ENCODE peak calls at places on chromosomes 5 and 9, in five cellular contexts. B is thoracic aorta, F is H7, U is neuronal stem cell, C is colonic mucosa. W is an unnamed sample. For H3K36me3, the result is how much of the 10 kb centered on the place peaks cover.

GRCh38 chr5:113508756-113509155 is 4.7 kb upstream of the YTHDC2 start:
- DNase-seq in B (no peak), F (no peak), U (no peak), C (no peak), W (no peak)

GRCh38 chr5:31283326-31283725 is 89.8 kb downstream of the CDH6 start:
- DNase-seq in B (no peak), F (no peak), U (no peak), C (no peak), W (no peak)

GRCh38 chr5:61330879-61331406 is 1.1 kb upstream of the ZSWIM6 start:
- DNase-seq in B (no peak), F (peak), U (peak), C (peak), W (peak)

GRCh38 chr5:40046792-40047191 is 622.0 kb upstream of the DAB2 start:
- DNase-seq in B (no peak), F (no peak), U (no peak), C (no peak), W (no peak)

GRCh38 chr5:35285011-35285410 is 54.7 kb upstream of the PRLR start:
- DNase-seq in B (no peak), F (no peak), U (no peak), C (no peak), W (no peak)

GRCh38 chr5:143349127-143349526 is 54.4 kb downstream of the NR3C1 start:
- DNase-seq in B (no peak), F (no peak), U (no peak), C (no peak), W (no peak)

GRCh38 chr9:107474124-107474523 is 15.4 kb downstream of the KLF4 start:
- DNase-seq in B (no peak), F (no peak), U (no peak), C (no peak), W (no peak)

GRCh38 chr9:82613516-82613915 is 449.4 kb downstream of the RASEF start:
- DNase-seq in B (no peak), F (no peak), U (no peak), C (no peak), W (no peak)

GRCh38 chr5:6435356-6435755 is 13.3 kb upstream of the UBE2QL1 start:
- DNase-seq in B (no peak), F (peak), U (no peak), C (no peak), W (no peak)

GRCh38 chr5:175460560-175460959 is 16.6 kb upstream of the DRD1 start:
- DNase-seq in B (no peak), F (no peak), U (no peak), C (no peak), W (no peak)

GRCh38 chr5:137191179-137191578 is 307.9 kb downstream of the SPOCK1 start:
- DNase-seq in B (no peak), F (no peak), U (no peak), C (no peak), W (no peak)

GRCh38 chr9:93630806-93631411 is 54.5 kb downstream of the PHF2 start:
- DNase-seq in B (no peak), F (no peak), U (no peak), C (peak), W (peak)

GRCh38 chr5:152462021-152462721 is 57.1 kb upstream of the NMUR2 start:
- DNase-seq in B (no peak), F (no peak), U (no peak), C (no peak), W (no peak)

GRCh38 chr5:130978475-130978874 is 186.6 kb downstream of the HINT1 start:
- DNase-seq in B (no peak), F (no peak), U (no peak), C (no peak), W (no peak)

GRCh38 chr5:125093776-125094175 is 347.3 kb upstream of the ZNF608 start:
- DNase-seq in B (no peak), F (no peak), U (no peak), C (no peak), W (no peak)

GRCh38 chr5:167652690-167653089 is 638.8 kb upstream of the WWC1 start:
- DNase-seq in B (no peak), F (no peak), U (no peak), C (no peak), W (no peak)

GRCh38 chr9:84139296-84140100 is 158.9 kb downstream of the RMI1 start:
- DNase-seq in B (no peak), F (no peak), U (no peak), C (peak), W (peak)

GRCh38 chr5:176719113-176719814 is 72.0 kb downstream of the TSPAN17 start:
- DNase-seq in B (no peak), F (no peak), U (no peak), C (no peak), W (no peak)

GRCh38 chr5:9686211-9686610 is 56.1 kb upstream of the TAS2R1 start:
- DNase-seq in B (no peak), F (no peak), U (no peak), C (no peak), W (no peak)

GRCh38 chr5:142063878-142064331 is 44.7 kb upstream of the NDFIP1 start:
- DNase-seq in B (peak), F (peak), U (peak), C (peak), W (no peak)

GRCh38 chr9:135602789-135603481 is 36.4 kb downstream of the GLT6D1 start:
- DNase-seq in B (no peak), F (peak), U (peak), C (peak), W (peak)

GRCh38 chr5:56607551-56607950 is 207.8 kb upstream of the MAP3K1 start:
- DNase-seq in B (no peak), F (no peak), U (no peak), C (no peak), W (no peak)

GRCh38 chr9:129885018-129885669 is 49.9 kb downstream of the USP20 start:
- DNase-seq in B (no peak), F (peak), U (no peak), C (peak), W (peak)

GRCh38 chr5:181281077-181281983 is 20.4 kb upstream of the TRIM52 start:
- DNase-seq in B (no peak), F (peak), U (peak), C (no peak), W (no peak)

GRCh38 chr5:10736808-10737207 is 24.2 kb downstream of the DAP start:
- DNase-seq in B (no peak), F (no peak), U (no peak), C (no peak), W (no peak)

GRCh38 chr9:35367451-35367850 is 122.5 kb upstream of the RUSC2 start:
- DNase-seq in B (peak), F (no peak), U (no peak), C (no peak), W (no peak)

GRCh38 chr5:79567926-79568549 is 44.2 kb upstream of the TENT2 start:
- DNase-seq in B (no peak), F (no peak), U (no peak), C (no peak), W (no peak)

GRCh38 chr9:78054180-78054579 is 22.6 kb upstream of the GNAQ start:
- DNase-seq in B (no peak), F (no peak), U (no peak), C (no peak), W (no peak)

GRCh38 chr9:81190659-81191058 is 498.7 kb downstream of the TLE1 start:
- DNase-seq in B (no peak), F (no peak), U (no peak), C (no peak), W (no peak)

GRCh38 chr5:143920772-143921171 is 108.8 kb downstream of the HMHB1 start:
- DNase-seq in B (no peak), F (no peak), U (no peak), C (no peak), W (no peak)

GRCh38 chr5:128349044-128349629 is 188.9 kb downstream of the FBN2 start:
- DNase-seq in B (no peak), F (no peak), U (no peak), C (peak), W (no peak)

GRCh38 chr5:35003018-35003957 is 44.5 kb downstream of the AGXT2 start:
- DNase-seq in B (no peak), F (peak), U (peak), C (peak), W (peak)

GRCh38 chr5:159156839-159157238 is 52.5 kb downstream of the RNF145 start:
- DNase-seq in B (no peak), F (peak), U (peak), C (peak), W (peak)

GRCh38 chr5:84825616-84826015 is 440.9 kb upstream of the EDIL3 start:
- DNase-seq in B (no peak), F (no peak), U (no peak), C (no peak), W (no peak)
- H3K36me3 ChIP-seq in B (under half), F (under half), U (under half), C (under half), W (under half)

GRCh38 chr5:1270426-1270825 is 24.4 kb downstream of the TERT start:
- DNase-seq in B (no peak), F (no peak), U (no peak), C (no peak), W (no peak)
- H3K36me3 ChIP-seq in B (under half), F (under half), U (under half), C (under half), W (under half)

GRCh38 chr5:134568339-134568700 is 42.9 kb downstream of the JADE2 start:
- DNase-seq in B (no peak), F (no peak), U (no peak), C (no peak), W (no peak)

GRCh38 chr5:134566181-134566740 is 40.8 kb downstream of the JADE2 start:
- DNase-seq in B (no peak), F (no peak), U (no peak), C (no peak), W (no peak)

GRCh38 chr5:134568761-134569725 is 43.6 kb downstream of the JADE2 start:
- DNase-seq in B (no peak), F (no peak), U (no peak), C (peak), W (peak)

GRCh38 chr5:134566741-134567221 is 41.3 kb downstream of the JADE2 start:
- DNase-seq in B (no peak), F (no peak), U (no peak), C (no peak), W (no peak)

DNA sequence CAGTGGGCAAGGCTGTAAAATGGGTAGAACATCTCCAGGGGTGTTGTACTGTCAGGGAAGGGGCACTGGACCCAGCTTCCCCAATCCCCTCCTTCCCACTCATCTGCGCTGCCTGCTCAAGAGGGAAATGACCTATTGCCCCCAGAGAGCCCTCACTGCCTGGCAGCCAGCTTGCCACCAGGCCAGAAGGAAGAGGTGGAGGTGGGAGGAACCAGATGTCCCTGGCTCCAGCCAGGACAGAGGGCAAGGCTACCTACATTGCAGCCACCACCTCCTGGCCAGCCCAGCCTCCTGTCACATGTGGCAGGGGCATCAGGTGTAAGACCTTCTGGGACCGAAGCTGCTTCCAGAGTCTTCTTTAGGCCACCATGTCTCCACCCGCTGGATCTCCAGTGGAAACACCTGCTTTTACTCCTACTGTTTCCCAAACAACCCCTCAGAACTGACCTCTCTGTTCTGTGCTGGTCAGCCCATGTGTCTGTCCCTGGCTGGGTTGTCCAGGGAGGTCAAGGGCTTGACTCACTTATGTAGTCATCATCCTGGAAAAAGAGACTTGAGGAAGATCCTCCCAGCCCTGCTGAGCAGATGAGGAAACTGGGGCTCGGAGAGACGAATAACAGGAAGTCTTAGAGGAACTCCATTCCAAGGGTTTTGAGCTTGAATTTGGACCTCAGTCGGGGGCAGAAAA is 42.3 kb downstream of the JADE2 start:
- DNase-seq in B (no peak), F (no peak), U (no peak), C (no peak), W (no peak)
- H3K36me3 ChIP-seq in B (half or more), F (half or more), U (under half), C (under half), W (under half)

GRCh38 chr5:96771395-96771794 is 36.4 kb downstream of the ERAP1 start:
- DNase-seq in B (no peak), F (no peak), U (no peak), C (no peak), W (no peak)

GRCh38 chr5:96775689-96776088 is 32.1 kb downstream of the ERAP1 start:
- DNase-seq in B (no peak), F (no peak), U (no peak), C (no peak), W (no peak)

GRCh38 chr5:96775050-96775449 is 32.7 kb downstream of the ERAP1 start:
- DNase-seq in B (no peak), F (no peak), U (no peak), C (no peak), W (no peak)

GRCh38 chr5:96768708-96769251 is 39.0 kb downstream of the ERAP1 start:
- DNase-seq in B (no peak), F (no peak), U (no peak), C (no peak), W (no peak)

GRCh38 chr5:96772542-96772941 is 35.2 kb downstream of the ERAP1 start:
- DNase-seq in B (no peak), F (no peak), U (no peak), C (no peak), W (no peak)
- H3K36me3 ChIP-seq in B (half or more), F (under half), U (half or more), C (under half), W (under half)

GRCh38 chr5:126490167-126490937 is 67.1 kb downstream of the GRAMD2B start:
- DNase-seq in B (no peak), F (peak), U (peak), C (no peak), W (no peak)
- H3K36me3 ChIP-seq in B (under half), F (under half), U (under half), C (under half), W (under half)

W was measured in Peyer's patch.